ENCODE peak calls at places on chromosomes 16 and 17, in eight cellular contexts. P is kidney; X is Peyer's patch; N is fibroblast of lung; R is mammary epithelial cell; S is CD4-positive, alpha-beta T cell; C is spleen; I is GM12878. G is an unnamed sample.

GRCh38 chr16:88542231-88542630 is 28.0 kb upstream of the ZC3H18 start:
- DNase-seq in P (no peak), X (no peak), N (no peak), R (no peak), S (no peak), C (no peak), I (no peak), G (no peak)

GRCh38 chr16:3214904-3215600 is 19.9 kb downstream of the ZNF200 start:
- DNase-seq in P (no peak), X (peak; percentile 21), N (no peak), R (no peak), S (no peak), C (no peak), I (no peak), G (no peak)

GRCh38 chr17:1331708-1332107 is 52.2 kb downstream of the TRARG1 start:
- DNase-seq in P (no peak), X (no peak), N (no peak), R (no peak), S (no peak), C (no peak), I (no peak), G (no peak)

GRCh38 chr17:4220655-4221054 is 43.1 kb downstream of the ANKFY1 start:
- DNase-seq in P (no peak), X (no peak), N (no peak), R (no peak), S (no peak), C (no peak), I (no peak), G (no peak)

GRCh38 chr17:44636562-44636961 is 19.7 kb upstream of the MEIOC start:
- DNase-seq in P (no peak), X (no peak), N (peak; percentile 81), R (peak; percentile 12), S (no peak), C (no peak), I (no peak), G (no peak)

GRCh38 chr16:4624827-4625616 is 396 bp downstream of the MGRN1 start:
- DNase-seq in P (peak; percentile 90), X (peak; percentile 79), N (peak; percentile 66), R (peak; percentile 63), S (peak; percentile 41), C (peak; percentile 95), I (peak; percentile 48), G (peak; percentile 71)

GRCh38 chr16:68444058-68444657 is 4.2 kb downstream of the SMPD3 start:
- DNase-seq in P (no peak), X (no peak), N (peak; percentile 28), R (peak; percentile 20), S (no peak), C (no peak), I (no peak), G (peak; percentile 57)

GRCh38 chr17:38733315-38734234 is 3.4 kb downstream of the CISD3 start:
- DNase-seq in P (no peak), X (peak; percentile 38), N (no peak), R (no peak), S (no peak), C (no peak), I (no peak), G (no peak)

GRCh38 chr16:4593069-4593468 is 21.6 kb downstream of the UBALD1 start:
- DNase-seq in P (peak; percentile 69), X (no peak), N (no peak), R (no peak), S (no peak), C (no peak), I (no peak), G (no peak)

GRCh38 chr16:57255686-57256415 is 10.8 kb downstream of the ARL2BP start:
- DNase-seq in P (no peak), X (no peak), N (no peak), R (peak; percentile 89), S (no peak), C (peak; percentile 50), I (no peak), G (no peak)

GRCh38 chr16:78844682-78845081 is 745.2 kb downstream of the WWOX start:
- DNase-seq in P (no peak), X (no peak), N (no peak), R (no peak), S (no peak), C (no peak), I (no peak), G (no peak)

GRCh38 chr16:88991813-88992350 is 14.9 kb upstream of the CBFA2T3 start:
- DNase-seq in P (no peak), X (no peak), N (no peak), R (no peak), S (no peak), C (no peak), I (no peak), G (no peak)

GRCh38 chr17:50155115-50155819 is 4.8 kb upstream of the PPP1R9B start:
- DNase-seq in P (peak; percentile 72), X (no peak), N (peak; percentile 77), R (no peak), S (no peak), C (peak; percentile 65), I (no peak), G (no peak)

GRCh38 chr17:75176625-75177024 is 6.1 kb downstream of the SUMO2 start:
- DNase-seq in P (no peak), X (no peak), N (no peak), R (no peak), S (no peak), C (no peak), I (no peak), G (no peak)

GRCh38 chr17:29158515-29159275 is 21.5 kb downstream of the MYO18A start:
- DNase-seq in P (peak; percentile 69), X (no peak), N (peak; percentile 67), R (no peak), S (no peak), C (peak; percentile 60), I (no peak), G (no peak)

GRCh38 chr17:27573971-27574525 is 56.9 kb upstream of the LGALS9 start:
- DNase-seq in P (peak; percentile 2), X (no peak), N (peak; percentile 62), R (no peak), S (no peak), C (no peak), I (no peak), G (no peak)

GRCh38 chr17:64092111-64092510 is 37.8 kb downstream of the ERN1 start:
- DNase-seq in P (no peak), X (no peak), N (no peak), R (no peak), S (no peak), C (peak; percentile 75), I (no peak), G (no peak)

GRCh38 chr17:74078363-74078762 is 125.1 kb upstream of the RPL38 start:
- DNase-seq in P (no peak), X (no peak), N (no peak), R (no peak), S (no peak), C (no peak), I (no peak), G (no peak)

GRCh38 chr17:46193246-46193625 is at the start of gene KANSL1:
- DNase-seq in P (peak; percentile 98), X (peak; percentile 80), N (peak; percentile 94), R (peak; percentile 78), S (peak; percentile 86), C (peak; percentile 99), I (no peak), G (peak; percentile 92)

GRCh38 chr17:66667090-66667489 is 167.8 kb upstream of the CACNG5 start:
- DNase-seq in P (no peak), X (no peak), N (no peak), R (no peak), S (no peak), C (no peak), I (no peak), G (no peak)

GRCh38 chr17:12619444-12620199 is 46.1 kb upstream of the MYOCD start:
- DNase-seq in P (no peak), X (no peak), N (peak; percentile 51), R (no peak), S (no peak), C (no peak), I (no peak), G (no peak)

GRCh38 chr16:67268136-67268579 is 11.2 kb upstream of the PLEKHG4 start:
- DNase-seq in P (peak; percentile 77), X (no peak), N (peak; percentile 86), R (peak; percentile 32), S (no peak), C (peak; percentile 73), I (no peak), G (no peak)

GRCh38 chr17:71247455-71248015 is 873.3 kb upstream of the SOX9 start:
- DNase-seq in P (no peak), X (no peak), N (no peak), R (peak; percentile 28), S (no peak), C (no peak), I (no peak), G (no peak)
- H3K9me3 ChIP-seq in P (no peaks in the 10 kb centered on the region), X (no peaks in the 10 kb centered on the region), N (no peaks in the 10 kb centered on the region), R (no peaks in the 10 kb centered on the region), S (no peaks in the 10 kb centered on the region), C (peaks cover 17% of the 10 kb centered on the region), I (no peaks in the 10 kb centered on the region), G (no peaks in the 10 kb centered on the region)

DNA sequence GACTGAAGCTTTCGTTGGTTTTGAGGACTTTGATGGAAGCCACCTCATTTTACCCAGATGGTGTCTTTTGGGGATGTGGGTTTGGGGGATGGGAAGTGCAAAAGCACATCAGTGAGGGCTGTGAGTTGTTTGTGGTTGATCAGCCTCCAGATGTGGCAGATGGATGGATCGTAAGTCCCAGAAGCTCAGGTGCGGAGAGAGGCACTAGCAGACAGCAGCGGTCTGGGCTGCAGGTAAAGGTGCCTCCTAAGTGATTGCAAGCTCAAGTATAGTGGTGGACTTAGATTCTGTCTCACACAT is 18.0 kb downstream of the HS3ST3B1 start:
- DNase-seq in P (no peak), X (no peak), N (no peak), R (no peak), S (no peak), C (no peak), I (no peak), G (no peak)
- TF ChIP-seq CTCF in P (no peak), X (no peak), N (no peak), R (no peak), S (no peak), C (no peak), I (no peak), G (no peak)

GRCh38 chr16:14957576-14958322 is 17.1 kb upstream of the PDXDC1 start:
- DNase-seq in P (peak; percentile 81), X (no peak), N (no peak), R (no peak), S (no peak), C (peak; percentile 76), I (no peak), G (no peak)
- H3K9me3 ChIP-seq in P (no peaks in the 10 kb centered on the region), X (no peaks in the 10 kb centered on the region), N (no peaks in the 10 kb centered on the region), R (no peaks in the 10 kb centered on the region), S (no peaks in the 10 kb centered on the region), C (no peaks in the 10 kb centered on the region), I (no peaks in the 10 kb centered on the region), G (no peaks in the 10 kb centered on the region)

DNA sequence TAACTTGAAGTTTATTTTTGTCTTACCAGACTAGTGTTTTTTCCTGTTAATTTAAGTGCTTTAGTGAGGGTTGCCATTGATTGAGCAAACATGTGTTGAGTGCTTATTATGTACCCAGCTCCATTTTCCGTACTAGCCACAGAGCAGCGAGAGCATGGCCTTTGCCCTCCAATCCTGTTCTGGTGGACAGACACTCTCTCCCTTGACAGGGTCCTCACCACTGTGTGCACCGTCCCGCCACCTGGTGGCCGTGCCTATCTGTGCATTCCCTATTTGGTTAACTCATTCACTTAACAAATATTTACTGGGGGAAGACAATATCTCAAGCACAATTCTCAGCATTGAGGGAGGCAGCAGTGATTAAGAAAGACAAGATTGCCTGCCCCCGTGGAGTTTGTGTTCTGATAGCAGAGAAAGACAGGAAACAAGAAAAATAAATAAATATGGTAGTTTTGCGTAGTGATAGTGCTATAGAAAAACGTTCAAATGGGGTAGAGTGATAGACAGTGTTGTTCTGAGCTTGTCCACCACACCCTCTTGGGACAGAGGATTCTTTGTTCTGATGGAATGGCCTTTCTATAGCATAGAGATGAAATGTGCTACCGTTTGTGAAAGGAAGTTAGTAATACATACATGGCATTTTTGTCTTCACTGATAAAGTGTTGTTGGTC is 13.0 kb downstream of the CDH13 start:
- DNase-seq in P (no peak), X (peak; percentile 49), N (peak; percentile 65), R (peak; percentile 67), S (peak; percentile 36), C (no peak), I (no peak), G (peak; percentile 76)
- TF ChIP-seq CTCF in P (peak; percentile 66), X (peak; percentile 27), N (peak; percentile 80), R (peak; percentile 94), S (peak; percentile 73), C (peak; percentile 73), I (peak; percentile 88), G (peak; percentile 78)